ENCODE peak calls at places on chromosome 7, in six cellular contexts. B is endothelial cell of umbilical vein; G is esophagus muscularis mucosa; J is activated CD4-positive, alpha-beta T cell treated with anti-CD3 and anti-CD28 coated beads, Interleukin-2, amount 50 U/mL, for 24 hours; K is NCI-H226; N is dermis blood vessel endothelial cell. W is an unnamed sample.

GRCh38 chr7:156865493-156865892 is 27.5 kb downstream of the LMBR1 start:
- DNase-seq in B (no peak), G (no peak), J (no peak), K (no peak), N (no peak), W (no peak)

GRCh38 chr7:84271550-84271949 is 77.0 kb upstream of the SEMA3A start:
- DNase-seq in B (no peak), G (no peak), J (no peak), K (peak; percentile 36), N (no peak), W (no peak)

GRCh38 chr7:134505856-134506255 is 21.5 kb upstream of the AKR1B10 start:
- DNase-seq in B (no peak), G (no peak), J (no peak), K (no peak), N (no peak), W (no peak)

GRCh38 chr7:69932034-69932628 is 333.9 kb downstream of the AUTS2 start:
- DNase-seq in B (no peak), G (no peak), J (no peak), K (no peak), N (no peak), W (no peak)

GRCh38 chr7:46545790-46546189 is 624.7 kb upstream of the IGFBP3 start:
- DNase-seq in B (peak; percentile 82), G (no peak), J (no peak), K (peak; percentile 90), N (peak; percentile 75), W (no peak)

GRCh38 chr7:122550545-122550944 is 148.4 kb downstream of the RNF133 start:
- DNase-seq in B (peak; percentile 63), G (no peak), J (no peak), K (no peak), N (peak; percentile 72), W (no peak)

GRCh38 chr7:116180302-116180701 is 30.0 kb upstream of the TES start:
- DNase-seq in B (peak; percentile 70), G (no peak), J (peak; percentile 26), K (peak; percentile 51), N (peak; percentile 77), W (peak; percentile 19)

GRCh38 chr7:50531401-50531906 is 33.8 kb downstream of the DDC start:
- DNase-seq in B (peak; percentile 15), G (peak; percentile 64), J (peak; percentile 17), K (peak; percentile 4), N (peak; percentile 55), W (no peak)

GRCh38 chr7:47724335-47724982 is 142.5 kb upstream of the TNS3 start:
- DNase-seq in B (peak; percentile 74), G (no peak), J (no peak), K (peak; percentile 51), N (peak; percentile 52), W (no peak)

GRCh38 chr7:41869091-41869490 is 166.2 kb upstream of the INHBA start:
- DNase-seq in B (no peak), G (no peak), J (no peak), K (peak; percentile 62), N (no peak), W (no peak)

W was measured in frontal cortex.